ENCODE peak calls at places on chromosomes 2 and 18, in six cellular contexts. C is K562, Y is heart right ventricle, F is SK-N-SH, K is fibroblast of lung, Z is psoas muscle. W is an unnamed sample. For H3K9me3 and H3K36me3, the result is how much of the 10 kb centered on the place peaks cover.

GRCh38 chr18:46676162-46676830 is 19.3 kb upstream of the LOXHD1 start:
- DNase-seq in C (no peak), Y (no peak), F (no peak), K (peak), Z (no peak), W (no peak)

GRCh38 chr2:201831469-201831868 is 25.1 kb downstream of the CDK15 start:
- DNase-seq in C (no peak), Y (no peak), F (no peak), K (no peak), Z (no peak), W (no peak)

GRCh38 chr2:219109468-219109867 is 48.7 kb upstream of the IHH start:
- DNase-seq in C (no peak), Y (no peak), F (no peak), K (no peak), Z (no peak), W (no peak)

GRCh38 chr2:85390941-85391669 is 19.1 kb downstream of the CAPG start:
- DNase-seq in C (peak), Y (peak), F (peak), K (peak), Z (peak), W (peak)

GRCh38 chr2:240597419-240598181 is 11.1 kb downstream of the CAPN10 start:
- DNase-seq in C (no peak), Y (no peak), F (no peak), K (no peak), Z (peak), W (peak)

GRCh38 chr2:51025942-51026574 is 5.9 kb downstream of the NRXN1 start:
- DNase-seq in C (no peak), Y (no peak), F (no peak), K (no peak), Z (no peak), W (no peak)

GRCh38 chr18:49817947-49818346 is 4.6 kb upstream of the ACAA2 start:
- DNase-seq in C (peak), Y (no peak), F (no peak), K (no peak), Z (no peak), W (no peak)

GRCh38 chr18:27695054-27695453 is 481.9 kb downstream of the CDH2 start:
- DNase-seq in C (no peak), Y (no peak), F (no peak), K (no peak), Z (no peak), W (no peak)

GRCh38 chr2:73112026-73112912 is 479 bp downstream of the RAB11FIP5 start:
- DNase-seq in C (peak), Y (no peak), F (peak), K (peak), Z (peak), W (peak)

GRCh38 chr2:88711897-88712296 is 20.4 kb downstream of the RPIA start:
- DNase-seq in C (no peak), Y (no peak), F (no peak), K (no peak), Z (no peak), W (no peak)

GRCh38 chr18:54647176-54647575 is 56.1 kb downstream of the DYNAP start:
- DNase-seq in C (peak), Y (no peak), F (peak), K (peak), Z (no peak), W (peak)

GRCh38 chr2:241224068-241224850 is 35.8 kb downstream of the ANO7 start:
- DNase-seq in C (no peak), Y (peak), F (peak), K (peak), Z (peak), W (peak)

GRCh38 chr2:38375711-38376345 is 1.2 kb downstream of the ATL2 start:
- DNase-seq in C (no peak), Y (peak), F (peak), K (peak), Z (peak), W (no peak)

GRCh38 chr18:2715990-2716389 is 60.5 kb downstream of the SMCHD1 start:
- DNase-seq in C (no peak), Y (no peak), F (no peak), K (peak), Z (no peak), W (no peak)

GRCh38 chr2:158624961-158625360 is 168.2 kb downstream of the PKP4 start:
- DNase-seq in C (no peak), Y (no peak), F (no peak), K (no peak), Z (no peak), W (no peak)

GRCh38 chr2:232320038-232320790 is 58.3 kb upstream of the ALPP start:
- DNase-seq in C (peak), Y (no peak), F (no peak), K (no peak), Z (no peak), W (no peak)

GRCh38 chr2:105545731-105546622 is 147.1 kb upstream of the FHL2 start:
- DNase-seq in C (peak), Y (peak), F (peak), K (peak), Z (peak), W (peak)

GRCh38 chr2:127646487-127647241 is 711 bp downstream of the GPR17 start:
- DNase-seq in C (no peak), Y (no peak), F (no peak), K (no peak), Z (peak), W (no peak)

GRCh38 chr18:45379903-45380302 is 235.4 kb upstream of the SLC14A2 start:
- DNase-seq in C (no peak), Y (no peak), F (no peak), K (no peak), Z (no peak), W (no peak)

GRCh38 chr2:46954951-46955571 is 39.5 kb upstream of the MCFD2 start:
- DNase-seq in C (peak), Y (peak), F (no peak), K (peak), Z (peak), W (peak)

GRCh38 chr2:188132385-188132784 is 159.3 kb upstream of the GULP1 start:
- DNase-seq in C (no peak), Y (peak), F (no peak), K (peak), Z (no peak), W (no peak)

GRCh38 chr2:112749755-112750559 is 14.5 kb downstream of the CKAP2L start:
- DNase-seq in C (peak), Y (peak), F (peak), K (peak), Z (peak), W (peak)

GRCh38 chr2:200306969-200307811 is 697 bp downstream of the SPATS2L start:
- DNase-seq in C (peak), Y (peak), F (peak), K (peak), Z (peak), W (peak)

GRCh38 chr2:80496770-80497169 is 192.2 kb upstream of the LRRTM1 start:
- DNase-seq in C (no peak), Y (no peak), F (no peak), K (peak), Z (no peak), W (no peak)

GRCh38 chr2:79832540-79833234 is 319.8 kb downstream of the CTNNA2 start:
- DNase-seq in C (no peak), Y (no peak), F (no peak), K (no peak), Z (no peak), W (no peak)

GRCh38 chr2:208249241-208249640 is 5.6 kb downstream of the IDH1 start:
- DNase-seq in C (no peak), Y (no peak), F (no peak), K (no peak), Z (no peak), W (no peak)

GRCh38 chr2:36459725-36460137 is 104.2 kb downstream of the CRIM1 start:
- DNase-seq in C (peak), Y (peak), F (peak), K (peak), Z (no peak), W (peak)

GRCh38 chr18:63099848-63100625 is 219.5 kb downstream of the BCL2 start:
- DNase-seq in C (no peak), Y (peak), F (no peak), K (no peak), Z (no peak), W (no peak)

GRCh38 chr2:166344286-166345113 is 31.2 kb downstream of the SCN9A start:
- DNase-seq in C (peak), Y (no peak), F (peak), K (peak), Z (no peak), W (no peak)

GRCh38 chr2:85259101-85259590 is 68.6 kb downstream of the TGOLN2 start:
- DNase-seq in C (no peak), Y (no peak), F (no peak), K (peak), Z (no peak), W (no peak)

GRCh38 chr2:135512099-135512498 is 18.9 kb downstream of the ZRANB3 start:
- DNase-seq in C (no peak), Y (no peak), F (no peak), K (no peak), Z (no peak), W (no peak)

GRCh38 chr18:69590150-69590549 is 189.5 kb downstream of the DOK6 start:
- DNase-seq in C (no peak), Y (no peak), F (no peak), K (peak), Z (no peak), W (no peak)

GRCh38 chr18:51236225-51236624 is 38.7 kb upstream of the MEX3C start:
- DNase-seq in C (peak), Y (no peak), F (no peak), K (no peak), Z (no peak), W (no peak)

GRCh38 chr2:157788201-157788600 is 87.9 kb downstream of the ACVR1 start:
- DNase-seq in C (no peak), Y (no peak), F (no peak), K (no peak), Z (no peak), W (no peak)

GRCh38 chr18:55968550-55968949 is 380.6 kb upstream of the TCF4 start:
- DNase-seq in C (no peak), Y (no peak), F (no peak), K (no peak), Z (no peak), W (no peak)
- H3K9me3 ChIP-seq in C (under half), Y (under half), F (under half), K (under half), Z (under half), W (under half)

GRCh38 chr2:22020101-22020742 is 896.5 kb downstream of the TDRD15 start:
- DNase-seq in C (no peak), Y (no peak), F (no peak), K (no peak), Z (no peak), W (no peak)
- H3K4me3 ChIP-seq in C (no peak), Y (no peak), F (no peak), K (no peak), Z (no peak), W (no peak)

DNA sequence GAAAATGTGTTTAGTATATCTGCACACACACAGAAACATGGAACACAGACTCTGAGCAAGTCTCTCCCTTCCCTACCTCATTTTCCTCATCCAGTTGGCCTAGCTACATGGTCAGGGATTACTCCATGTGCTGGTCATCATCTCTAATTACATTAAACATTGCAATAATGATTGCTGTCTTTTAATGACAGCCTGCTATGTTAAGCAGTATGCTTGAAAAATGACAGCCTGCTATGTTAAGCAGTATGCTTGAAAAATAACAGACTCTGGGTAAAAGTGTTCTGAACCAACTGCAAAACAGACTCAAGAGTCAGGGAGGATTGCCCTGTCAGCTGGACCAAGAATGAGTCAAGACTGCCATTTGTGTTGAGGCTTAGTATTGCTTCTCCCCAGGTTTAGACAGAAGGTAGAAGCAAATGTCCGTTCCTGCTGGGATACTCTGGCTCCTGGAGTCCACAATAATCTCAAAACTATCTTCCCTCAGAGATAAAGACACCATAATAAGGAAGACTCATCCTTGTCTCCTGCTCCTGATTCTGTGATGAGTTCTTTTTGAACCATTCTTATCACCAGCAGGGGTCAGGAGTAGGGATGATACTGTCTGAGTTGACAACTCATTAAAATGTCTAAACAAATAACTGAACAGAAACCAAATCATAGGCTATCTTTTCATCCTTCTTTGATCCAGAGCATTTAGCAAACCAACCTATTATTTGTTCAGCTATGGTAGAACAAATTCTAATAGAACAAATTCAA is 57.7 kb downstream of the CCDC93 start:
- DNase-seq in C (no peak), Y (no peak), F (no peak), K (peak), Z (no peak), W (no peak)
- H3K36me3 ChIP-seq in C (half or more), Y (half or more), F (half or more), K (under half), Z (half or more), W (under half)

GRCh38 chr2:27223416-27223815 is 6.2 kb downstream of the CAD start:
- DNase-seq in C (no peak), Y (no peak), F (no peak), K (no peak), Z (no peak), W (no peak)
- H3K9me3 ChIP-seq in C (under half), Y (under half), F (under half), K (under half), Z (under half), W (under half)

GRCh38 chr2:185638771-185639170 is 99.8 kb upstream of the FSIP2 start:
- DNase-seq in C (no peak), Y (no peak), F (no peak), K (no peak), Z (no peak), W (no peak)
- H3K4me3 ChIP-seq in C (no peak), Y (no peak), F (no peak), K (no peak), Z (no peak), W (no peak)

DNA sequence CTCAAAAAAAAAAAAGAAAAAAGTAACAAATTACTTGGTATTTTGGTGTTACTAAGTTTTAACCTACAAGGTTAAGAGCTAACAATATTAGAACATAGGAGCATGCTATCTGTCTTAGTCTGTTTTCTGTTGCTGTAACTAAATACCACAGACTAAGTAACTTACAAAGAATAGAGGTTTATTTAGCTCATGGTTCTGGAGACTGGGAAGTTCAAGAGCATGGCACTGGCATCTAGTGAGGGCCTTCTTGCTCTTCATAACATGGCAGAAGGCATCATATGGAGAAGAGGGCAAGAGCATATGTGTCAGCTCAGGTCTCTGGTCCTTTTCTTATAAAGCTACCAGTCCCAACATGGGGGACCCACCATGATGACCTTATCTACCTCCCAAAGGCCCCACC is 36.5 kb downstream of the SMARCAL1 start:
- DNase-seq in C (no peak), Y (no peak), F (no peak), K (no peak), Z (no peak), W (no peak)
- H3K36me3 ChIP-seq in C (half or more), Y (half or more), F (half or more), K (under half), Z (half or more), W (under half)

DNA sequence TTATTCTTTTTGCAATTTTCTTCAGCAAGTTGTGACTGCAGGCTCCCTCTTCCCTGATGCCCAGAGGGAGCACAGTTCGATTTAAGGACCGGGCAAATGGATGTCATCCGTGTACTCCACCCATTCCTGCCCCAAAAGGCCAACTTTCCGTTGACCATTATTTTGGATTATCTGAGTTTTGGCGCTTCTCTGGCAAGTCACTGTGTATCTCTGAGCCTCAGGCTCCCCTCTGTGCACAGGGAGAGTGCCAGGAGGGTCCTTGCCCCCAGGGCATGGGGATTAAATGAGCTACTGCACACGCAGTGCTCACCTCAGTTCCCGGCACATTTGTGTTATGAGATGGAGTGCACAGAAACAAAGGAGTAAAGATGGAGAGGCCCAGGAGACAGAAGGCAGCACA is 41.4 kb upstream of the HDAC4 start:
- DNase-seq in C (no peak), Y (no peak), F (no peak), K (no peak), Z (no peak), W (no peak)
- H3K9me3 ChIP-seq in C (under half), Y (under half), F (under half), K (under half), Z (under half), W (under half)

GRCh38 chr18:35085450-35086032 is 44.3 kb downstream of the MAPRE2 start:
- DNase-seq in C (no peak), Y (peak), F (peak), K (no peak), Z (no peak), W (no peak)

GRCh38 chr18:35084494-35085449 is 43.6 kb downstream of the MAPRE2 start:
- DNase-seq in C (no peak), Y (no peak), F (no peak), K (no peak), Z (no peak), W (no peak)

GRCh38 chr18:35080058-35080457 is 38.8 kb downstream of the MAPRE2 start:
- DNase-seq in C (no peak), Y (no peak), F (no peak), K (no peak), Z (no peak), W (no peak)

GRCh38 chr18:35086704-35087103 is 45.5 kb downstream of the MAPRE2 start:
- DNase-seq in C (no peak), Y (no peak), F (no peak), K (no peak), Z (no peak), W (no peak)

GRCh38 chr18:35083174-35083712 is 42.0 kb downstream of the MAPRE2 start:
- DNase-seq in C (no peak), Y (peak), F (no peak), K (no peak), Z (peak), W (no peak)
- H3K4me3 ChIP-seq in C (no peak), Y (no peak), F (no peak), K (no peak), Z (peak), W (no peak)